ENCODE peak calls at places on chromosomes 12 and 14, in five cellular contexts. One of them, this sample, is unnamed.

GRCh38 chr14:25411933-25412757 is 362.2 kb upstream of the STXBP6 start:
- DNase-seq in RWPE1: no peak
- DNase-seq in hepatocyte: peak; percentile 16
- DNase-seq in Karpas-422: peak; percentile 52
- DNase-seq in GM23248: peak; percentile 48
- DNase-seq in this sample: no peak

GRCh38 chr12:94179723-94180122 is 31.3 kb downstream of the PLXNC1 start:
- DNase-seq in RWPE1: no peak
- DNase-seq in hepatocyte: no peak
- DNase-seq in Karpas-422: no peak
- DNase-seq in GM23248: no peak
- DNase-seq in this sample: no peak

GRCh38 chr12:62922539-62922938 is 12.4 kb downstream of the PPM1H start:
- DNase-seq in RWPE1: no peak
- DNase-seq in hepatocyte: no peak
- DNase-seq in Karpas-422: no peak
- DNase-seq in GM23248: no peak
- DNase-seq in this sample: no peak

GRCh38 chr14:92973265-92973797 is 50.4 kb downstream of the CHGA start:
- DNase-seq in RWPE1: peak; percentile 78
- DNase-seq in hepatocyte: peak; percentile 78
- DNase-seq in Karpas-422: peak; percentile 67
- DNase-seq in GM23248: peak; percentile 96
- DNase-seq in this sample: peak; percentile 91

GRCh38 chr12:28710882-28711281 is 438.2 kb upstream of the FAR2 start:
- DNase-seq in RWPE1: no peak
- DNase-seq in hepatocyte: no peak
- DNase-seq in Karpas-422: no peak
- DNase-seq in GM23248: peak; percentile 92
- DNase-seq in this sample: no peak

GRCh38 chr12:126936181-126936851 is 1330.7 kb upstream of the TMEM132C start:
- DNase-seq in RWPE1: no peak
- DNase-seq in hepatocyte: no peak
- DNase-seq in Karpas-422: no peak
- DNase-seq in GM23248: peak; percentile 15
- DNase-seq in this sample: no peak

GRCh38 chr14:59677771-59678211 is 101.2 kb upstream of the CCDC175 start:
- DNase-seq in RWPE1: no peak
- DNase-seq in hepatocyte: no peak
- DNase-seq in Karpas-422: no peak
- DNase-seq in GM23248: peak; percentile 49
- DNase-seq in this sample: no peak

GRCh38 chr14:55102141-55102547 is 26.9 kb upstream of the LGALS3 start:
- DNase-seq in RWPE1: peak; percentile 59
- DNase-seq in hepatocyte: peak; percentile 70
- DNase-seq in Karpas-422: peak; percentile 71
- DNase-seq in GM23248: peak; percentile 99
- DNase-seq in this sample: no peak

GRCh38 chr12:18296201-18296908 is 35.0 kb downstream of the PIK3C2G start:
- DNase-seq in RWPE1: no peak
- DNase-seq in hepatocyte: no peak
- DNase-seq in Karpas-422: no peak
- DNase-seq in GM23248: peak; percentile 5
- DNase-seq in this sample: no peak

GRCh38 chr12:62158416-62159360 is 101.5 kb upstream of the USP15 start:
- DNase-seq in RWPE1: no peak
- DNase-seq in hepatocyte: no peak
- DNase-seq in Karpas-422: no peak
- DNase-seq in GM23248: no peak
- DNase-seq in this sample: no peak

GRCh38 chr12:88952543-88952942 is 372.3 kb upstream of the KITLG start:
- DNase-seq in RWPE1: no peak
- DNase-seq in hepatocyte: peak; percentile 38
- DNase-seq in Karpas-422: no peak
- DNase-seq in GM23248: peak; percentile 47
- DNase-seq in this sample: no peak

GRCh38 chr12:92844147-92844763 is 84.8 kb downstream of the EEA1 start:
- DNase-seq in RWPE1: no peak
- DNase-seq in hepatocyte: no peak
- DNase-seq in Karpas-422: no peak
- DNase-seq in GM23248: no peak
- DNase-seq in this sample: no peak

GRCh38 chr12:76669981-76670380 is 93.9 kb upstream of the ZDHHC17 start:
- DNase-seq in RWPE1: no peak
- DNase-seq in hepatocyte: no peak
- DNase-seq in Karpas-422: no peak
- DNase-seq in GM23248: no peak
- DNase-seq in this sample: no peak

GRCh38 chr12:76678992-76679391 is 84.9 kb upstream of the ZDHHC17 start:
- DNase-seq in RWPE1: no peak
- DNase-seq in hepatocyte: no peak
- DNase-seq in Karpas-422: no peak
- DNase-seq in GM23248: no peak
- DNase-seq in this sample: no peak

GRCh38 chr12:76679778-76680177 is 84.1 kb upstream of the ZDHHC17 start:
- DNase-seq in RWPE1: no peak
- DNase-seq in hepatocyte: no peak
- DNase-seq in Karpas-422: no peak
- DNase-seq in GM23248: no peak
- DNase-seq in this sample: no peak

GRCh38 chr12:76670776-76671175 is 93.1 kb upstream of the ZDHHC17 start:
- DNase-seq in RWPE1: peak; percentile 9
- DNase-seq in hepatocyte: no peak
- DNase-seq in Karpas-422: no peak
- DNase-seq in GM23248: peak; percentile 63
- DNase-seq in this sample: no peak

GRCh38 chr12:76674669-76675315 is 89.1 kb upstream of the ZDHHC17 start:
- DNase-seq in RWPE1: no peak
- DNase-seq in hepatocyte: no peak
- DNase-seq in Karpas-422: no peak
- DNase-seq in GM23248: no peak
- DNase-seq in this sample: no peak
- H3K27ac ChIP-seq in RWPE1: no peak overlapping the region
- H3K27ac ChIP-seq in hepatocyte: no peak overlapping the region
- H3K27ac ChIP-seq in Karpas-422: no peak overlapping the region
- H3K27ac ChIP-seq in GM23248: no peak overlapping the region
- H3K27ac ChIP-seq in this sample: no peak overlapping the region

GRCh38 chr14:99239661-99240092 is 32.3 kb downstream of the BCL11B start:
- DNase-seq in RWPE1: peak; percentile 64
- DNase-seq in hepatocyte: no peak
- DNase-seq in Karpas-422: no peak
- DNase-seq in GM23248: no peak
- DNase-seq in this sample: no peak
- H3K27ac ChIP-seq in RWPE1: no peak overlapping the region
- H3K27ac ChIP-seq in hepatocyte: no peak overlapping the region
- H3K27ac ChIP-seq in Karpas-422: no peak overlapping the region
- H3K27ac ChIP-seq in GM23248: no peak overlapping the region
- H3K27ac ChIP-seq in this sample: no peak overlapping the region

GRCh38 chr12:1777798-1778197 is 42.6 kb upstream of the LRTM2 start:
- DNase-seq in RWPE1: peak; percentile 55
- DNase-seq in hepatocyte: no peak
- DNase-seq in Karpas-422: no peak
- DNase-seq in GM23248: peak; percentile 90
- DNase-seq in this sample: no peak

GRCh38 chr12:1781770-1782169 is 38.6 kb upstream of the LRTM2 start:
- DNase-seq in RWPE1: no peak
- DNase-seq in hepatocyte: no peak
- DNase-seq in Karpas-422: no peak
- DNase-seq in GM23248: no peak
- DNase-seq in this sample: no peak

GRCh38 chr12:1782215-1782614 is 38.1 kb upstream of the LRTM2 start:
- DNase-seq in RWPE1: no peak
- DNase-seq in hepatocyte: no peak
- DNase-seq in Karpas-422: no peak
- DNase-seq in GM23248: no peak
- DNase-seq in this sample: no peak

GRCh38 chr12:1778911-1779310 is 41.5 kb upstream of the LRTM2 start:
- DNase-seq in RWPE1: no peak
- DNase-seq in hepatocyte: no peak
- DNase-seq in Karpas-422: no peak
- DNase-seq in GM23248: no peak
- DNase-seq in this sample: no peak

DNA sequence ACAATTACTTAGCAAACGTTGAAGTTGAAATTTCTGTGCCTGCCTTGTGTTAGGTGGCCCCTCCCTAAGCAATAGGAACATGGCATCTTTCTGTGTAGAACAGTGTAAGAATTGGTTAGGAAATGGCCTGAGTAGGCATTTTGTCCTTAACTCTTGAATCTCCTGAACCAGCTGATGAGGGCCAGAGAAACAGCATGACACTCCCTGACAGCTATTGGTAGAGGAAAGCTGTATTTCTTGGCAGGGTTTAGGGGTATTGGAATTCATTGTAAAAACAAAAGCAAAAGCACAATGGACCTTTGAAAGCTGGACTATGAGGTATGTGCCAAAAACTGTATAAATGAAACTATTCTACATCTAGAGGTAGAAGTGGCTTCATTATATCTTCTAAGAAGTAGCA is 40.6 kb upstream of the LRTM2 start:
- DNase-seq in RWPE1: no peak
- DNase-seq in hepatocyte: no peak
- DNase-seq in Karpas-422: no peak
- DNase-seq in GM23248: peak; percentile 45
- DNase-seq in this sample: no peak
- H3K27ac ChIP-seq in RWPE1: no peak overlapping the region
- H3K27ac ChIP-seq in hepatocyte: no peak overlapping the region
- H3K27ac ChIP-seq in Karpas-422: no peak overlapping the region
- H3K27ac ChIP-seq in GM23248: no peak overlapping the region
- H3K27ac ChIP-seq in this sample: no peak overlapping the region

DNA sequence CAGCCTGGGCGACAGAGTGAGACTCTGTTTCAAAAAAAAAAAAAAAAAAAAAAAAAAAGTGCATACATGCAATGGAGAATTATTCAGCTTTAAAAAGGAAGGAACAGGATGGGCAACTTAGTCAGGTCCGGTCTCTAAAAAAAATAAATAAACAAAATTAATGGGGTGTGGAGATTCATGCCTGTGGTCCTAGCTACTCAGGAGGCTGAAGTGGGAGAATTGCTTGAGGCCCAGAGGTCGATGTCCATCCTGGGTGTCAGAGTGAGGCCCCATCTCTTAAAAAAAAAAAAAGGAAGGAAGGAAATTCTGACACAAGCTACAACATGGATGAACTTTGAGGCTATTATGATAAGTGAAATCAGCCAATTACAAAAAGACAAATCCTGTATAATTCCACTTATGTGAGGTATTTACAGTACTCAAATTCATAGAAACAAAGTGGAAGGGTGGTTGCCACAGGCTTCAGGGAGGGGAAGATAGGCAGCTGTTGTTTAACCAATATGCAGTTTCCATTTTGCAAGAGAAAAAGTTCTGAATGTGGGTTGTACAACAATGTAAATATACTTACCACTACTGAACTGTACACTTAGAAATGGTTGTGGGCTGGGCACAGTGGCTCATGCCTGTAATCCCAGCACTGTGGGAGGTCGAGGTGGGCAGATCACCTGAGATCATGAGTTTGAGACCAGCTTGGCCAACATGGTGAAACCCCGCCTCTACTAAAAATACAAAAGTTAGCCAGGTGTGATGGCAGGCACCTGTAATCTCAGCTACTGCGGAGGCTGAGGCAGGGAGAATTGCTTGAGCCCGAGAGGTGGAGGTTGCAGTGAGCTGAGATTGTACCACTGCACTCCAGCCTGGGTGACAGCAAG is 12.3 kb upstream of the APOF start:
- DNase-seq in RWPE1: no peak
- DNase-seq in hepatocyte: no peak
- DNase-seq in Karpas-422: peak; percentile 40
- DNase-seq in GM23248: no peak
- DNase-seq in this sample: no peak
- H3K27ac ChIP-seq in RWPE1: no peak overlapping the region
- H3K27ac ChIP-seq in hepatocyte: peak overlapping the region; percentile 18
- H3K27ac ChIP-seq in Karpas-422: no peak overlapping the region
- H3K27ac ChIP-seq in GM23248: no peak overlapping the region
- H3K27ac ChIP-seq in this sample: no peak overlapping the region

GRCh38 chr12:6214633-6215032 is 14.4 kb downstream of the CD9 start:
- DNase-seq in RWPE1: peak; percentile 63
- DNase-seq in hepatocyte: no peak
- DNase-seq in Karpas-422: no peak
- DNase-seq in GM23248: no peak
- DNase-seq in this sample: no peak
- H3K27ac ChIP-seq in RWPE1: peak overlapping the region; percentile 98
- H3K27ac ChIP-seq in hepatocyte: no peak overlapping the region
- H3K27ac ChIP-seq in Karpas-422: no peak overlapping the region
- H3K27ac ChIP-seq in GM23248: no peak overlapping the region
- H3K27ac ChIP-seq in this sample: no peak overlapping the region

DNA sequence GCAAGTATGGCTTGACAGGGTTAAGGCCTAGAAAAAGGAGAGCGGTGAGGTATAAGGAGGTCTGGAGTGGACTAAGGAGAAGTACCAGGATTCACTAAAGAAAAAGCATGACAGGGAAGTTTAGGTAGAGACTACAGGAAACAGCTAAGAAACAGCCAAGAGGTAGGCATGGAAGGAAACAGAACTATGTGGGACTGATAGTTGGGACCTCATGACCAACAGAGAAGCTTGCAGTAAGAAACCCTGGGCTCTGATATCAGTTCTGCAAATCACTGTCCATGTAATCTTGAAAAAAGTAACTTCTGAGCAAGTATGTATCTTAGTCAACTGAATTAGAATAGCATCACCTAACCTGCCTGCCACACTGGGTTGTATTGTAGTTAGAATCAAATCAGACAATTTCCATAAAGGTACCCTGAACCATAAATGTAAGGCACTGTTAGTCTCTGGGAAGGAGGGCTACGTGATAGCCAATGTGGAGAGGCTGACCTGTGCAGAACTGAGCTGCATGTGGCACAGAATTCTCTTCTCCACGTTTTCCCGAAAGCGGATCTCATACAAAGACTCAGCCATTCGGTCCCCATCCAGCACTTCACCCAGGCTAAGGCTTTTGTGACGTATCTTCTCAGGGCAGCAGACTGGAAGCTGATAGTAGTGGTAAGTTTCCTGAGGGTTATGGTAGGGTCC is 912 bp downstream of the TM9SF1 start:
- DNase-seq in RWPE1: no peak
- DNase-seq in hepatocyte: no peak
- DNase-seq in Karpas-422: peak; percentile 51
- DNase-seq in GM23248: no peak
- DNase-seq in this sample: no peak
- H3K27ac ChIP-seq in RWPE1: peak overlapping the region; percentile 92
- H3K27ac ChIP-seq in hepatocyte: peak overlapping the region; percentile 99
- H3K27ac ChIP-seq in Karpas-422: peak overlapping the region; percentile 78
- H3K27ac ChIP-seq in GM23248: peak overlapping the region; percentile 81
- H3K27ac ChIP-seq in this sample: no peak overlapping the region

DNA sequence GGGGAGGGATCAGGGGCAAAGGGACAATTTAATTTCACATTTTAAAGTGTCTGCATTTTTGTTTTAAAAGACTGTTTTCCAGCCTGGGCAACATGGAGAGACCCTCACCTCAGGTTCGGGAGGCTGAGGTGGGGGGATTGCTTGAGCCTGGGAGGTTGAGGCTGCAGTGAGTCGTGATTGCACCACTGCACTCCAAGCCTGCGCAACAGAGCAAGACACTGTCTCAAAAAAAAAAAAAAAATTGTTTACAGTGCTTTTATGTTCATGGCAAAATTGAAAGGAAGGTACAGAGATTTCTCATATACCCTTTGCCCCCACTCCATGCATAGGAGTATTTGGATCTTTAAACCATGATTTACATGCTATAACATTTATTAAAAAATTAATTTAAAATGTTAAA is 16.4 kb upstream of the HVCN1 start:
- DNase-seq in RWPE1: no peak
- DNase-seq in hepatocyte: no peak
- DNase-seq in Karpas-422: no peak
- DNase-seq in GM23248: no peak
- DNase-seq in this sample: no peak
- H3K27ac ChIP-seq in RWPE1: no peak overlapping the region
- H3K27ac ChIP-seq in hepatocyte: no peak overlapping the region
- H3K27ac ChIP-seq in Karpas-422: no peak overlapping the region
- H3K27ac ChIP-seq in GM23248: no peak overlapping the region
- H3K27ac ChIP-seq in this sample: no peak overlapping the region

This sample was measured in WERI-Rb-1.